ENCODE peak calls at places on chromosomes 7 and 10, in five cellular contexts. B, D, N, I and W are unnamed samples.
A peak's percentile ranks its signal among the peaks of the same experiment; 100 is the strongest.

GRCh38 chr10:34292675-34293074 is 522.4 kb downstream of the PARD3 start:
- DNase-seq in B (peak; percentile 25), I (no peak), N (no peak), D (no peak), W (no peak)

GRCh38 chr10:80194373-80195045 is 10.8 kb downstream of the ANXA11 start:
- DNase-seq in B (no peak), I (no peak), N (no peak), D (no peak), W (no peak)

GRCh38 chr10:86958109-86958830 is at the start of gene SNCG:
- DNase-seq in I (peak; percentile 86), N (peak; percentile 68), B (no peak), D (no peak), W (no peak)

GRCh38 chr7:41885078-41885477 is 182.2 kb upstream of the INHBA start:
- DNase-seq in D (no peak), N (no peak), I (no peak), B (no peak), W (no peak)

GRCh38 chr7:105890290-105890997 is 14.0 kb upstream of the ATXN7L1 start:
- DNase-seq in N (no peak), D (no peak), I (no peak), B (no peak), W (no peak)

GRCh38 chr7:129110575-129111376 is 33.7 kb upstream of the TSPAN33 start:
- DNase-seq in B (peak; percentile 3), N (no peak), I (no peak), D (no peak), W (peak; percentile 22)

GRCh38 chr10:109912335-109913282 is 10.7 kb downstream of the XPNPEP1 start:
- DNase-seq in B (no peak), I (no peak), D (peak; percentile 49), N (no peak), W (no peak)

GRCh38 chr10:133278577-133279265 is 2.1 kb upstream of the ADAM8 start:
- DNase-seq in B (peak; percentile 45), D (no peak), N (peak; percentile 74), I (peak; percentile 74), W (peak; percentile 47)

GRCh38 chr7:35258125-35258890 is 4.4 kb upstream of the TBX20 start:
- DNase-seq in D (no peak), I (peak; percentile 74), B (no peak), N (no peak), W (no peak)

GRCh38 chr7:108200326-108200725 is 70.2 kb upstream of the LAMB4 start:
- DNase-seq in B (no peak), D (no peak), I (no peak), N (no peak), W (no peak)

GRCh38 chr10:97991875-97992274 is 38.5 kb downstream of the CRTAC1 start:
- DNase-seq in D (no peak), I (no peak), B (peak; percentile 87), N (no peak), W (no peak)

GRCh38 chr10:126391162-126391880 is 3.0 kb upstream of the ADAM12 start:
- DNase-seq in B (no peak), I (no peak), N (no peak), D (no peak), W (no peak)

GRCh38 chr10:115818015-115818414 is 455.0 kb downstream of the GFRA1 start:
- DNase-seq in I (no peak), B (no peak), D (no peak), N (no peak), W (no peak)

GRCh38 chr7:35232994-35233393 is 20.9 kb downstream of the TBX20 start:
- DNase-seq in I (no peak), B (no peak), N (no peak), D (no peak), W (no peak)

GRCh38 chr10:132248455-132249231 is 59.1 kb downstream of the STK32C start:
- DNase-seq in D (no peak), B (peak; percentile 60), I (peak; percentile 85), N (peak; percentile 85), W (no peak)

GRCh38 chr7:158321936-158322615 is 265.5 kb downstream of the PTPRN2 start:
- DNase-seq in I (peak; percentile 11), D (no peak), B (no peak), N (no peak), W (no peak)

GRCh38 chr10:4847580-4848020 is 21.6 kb downstream of the AKR1E2 start:
- DNase-seq in B (no peak), N (no peak), I (peak; percentile 68), D (peak; percentile 32), W (no peak)

GRCh38 chr7:73768661-73769480 is 1.2 kb downstream of the CLDN3 start:
- DNase-seq in N (peak; percentile 39), D (no peak), B (no peak), I (no peak), W (no peak)

GRCh38 chr7:45646207-45646821 is 72.1 kb downstream of the ADCY1 start:
- DNase-seq in I (no peak), N (no peak), B (no peak), D (no peak), W (no peak)

DNA sequence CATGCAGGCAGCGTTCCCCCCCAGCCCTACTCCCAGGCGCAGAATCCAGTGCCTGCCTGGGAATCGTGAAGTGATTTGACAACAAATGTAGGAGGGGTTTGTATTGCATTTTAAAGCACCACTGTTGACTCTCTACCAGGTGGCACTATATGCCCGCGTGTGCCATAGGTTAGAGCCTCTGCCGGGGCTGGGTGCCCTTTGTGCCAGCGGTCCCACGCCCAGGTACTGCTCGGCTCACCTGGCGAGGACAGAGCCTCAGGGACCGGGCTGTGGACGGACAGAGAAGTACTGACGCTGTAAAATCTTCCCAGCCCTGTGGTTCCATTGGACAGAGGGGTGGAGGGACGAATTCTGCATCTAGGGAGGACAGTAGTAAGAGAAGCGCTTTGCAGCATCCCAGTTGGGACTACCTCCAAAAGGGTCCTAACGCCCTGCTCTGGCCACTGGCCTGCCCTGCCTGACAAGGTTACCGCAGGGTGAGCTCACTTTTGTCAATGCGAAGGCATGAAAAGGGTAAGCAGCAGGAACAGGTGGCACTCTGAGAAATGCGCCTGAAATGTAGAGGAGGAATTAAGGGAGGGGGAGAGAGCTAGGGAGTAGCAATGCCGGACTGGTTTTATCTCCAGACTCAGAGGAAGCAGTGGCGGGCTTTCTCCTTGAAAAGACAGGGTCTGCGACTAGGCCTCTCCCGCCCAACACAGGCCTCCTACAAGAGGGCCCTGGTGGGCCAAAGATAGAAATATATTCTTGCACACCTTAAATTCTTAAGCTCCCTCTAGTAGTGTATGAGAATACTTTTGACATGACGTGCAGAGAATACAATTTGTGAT is 858 bp upstream of the CACNA2D1 start:
- DNase-seq in D (no peak), B (peak; percentile 28), N (no peak), I (no peak), W (peak; percentile 34)
- H3K27ac ChIP-seq in D (peak overlapping the region; percentile 47), B (peak overlapping the region; percentile 96), N (peak overlapping the region; percentile 99), I (peak overlapping the region; percentile 19), W (peak overlapping the region; percentile 89)

GRCh38 chr10:60937784-60938654 is 6.0 kb downstream of the RHOBTB1 start:
- DNase-seq in N (no peak), I (no peak), B (no peak), D (no peak), W (no peak)
- H3K27ac ChIP-seq in N (peak overlapping the region; percentile 99), I (peak overlapping the region; percentile 72), B (no peak overlapping the region), D (no peak overlapping the region), W (peak overlapping the region; percentile 8)

DNA sequence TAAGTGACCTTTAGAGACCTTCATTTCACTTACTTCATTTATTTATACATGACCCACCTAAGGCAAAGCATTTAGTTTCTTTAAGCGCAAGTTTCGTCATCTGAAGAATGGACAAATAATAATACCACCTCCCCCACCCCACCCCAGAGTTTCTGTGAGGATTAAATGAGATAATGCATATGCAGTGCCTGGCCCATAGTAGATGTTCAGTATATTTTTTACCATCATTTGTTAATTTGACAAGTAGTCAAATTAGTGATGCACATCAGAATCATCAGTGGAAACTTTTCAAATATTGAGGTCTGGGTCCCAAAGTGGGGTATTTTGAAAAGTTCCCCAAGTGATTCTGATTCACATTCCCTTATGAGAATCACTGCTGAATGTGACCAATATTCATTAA is 243.9 kb downstream of the PTEN start:
- DNase-seq in B (no peak), D (no peak), I (no peak), N (no peak), W (no peak)
- H3K27ac ChIP-seq in B (no peak overlapping the region), D (no peak overlapping the region), I (no peak overlapping the region), N (peak overlapping the region; percentile 71), W (no peak overlapping the region)

GRCh38 chr10:3090914-3091313 is 23.6 kb downstream of the PFKP start:
- DNase-seq in B (peak; percentile 83), I (no peak), N (no peak), D (no peak), W (peak; percentile 81)
- H3K27ac ChIP-seq in B (peak overlapping the region; percentile 97), I (peak overlapping the region; percentile 61), N (no peak overlapping the region), D (peak overlapping the region; percentile 78), W (no peak overlapping the region)

GRCh38 chr7:99551767-99552463 is at the start of gene FAM200A:
- DNase-seq in D (peak; percentile 72), I (peak; percentile 95), B (peak; percentile 92), N (peak; percentile 94), W (peak; percentile 76)
- H3K27ac ChIP-seq in D (peak within 1 kb of the TSS; percentile 85), I (peak within 1 kb of the TSS; percentile 94), B (peak within 1 kb of the TSS; percentile 83), N (peak within 1 kb of the TSS; percentile 88), W (peak within 1 kb of the TSS; percentile 82)